ENCODE peak calls at places on chromosomes 13 and 19, in eight cellular contexts. One of them, this sample, is unnamed.

GRCh38 chr13:34733720-34734119 is 208.3 kb upstream of the NBEA start:
- DNase-seq in esophagus squamous epithelium: no peak
- DNase-seq in neural crest cell: no peak
- DNase-seq in amniotic stem cell: no peak
- DNase-seq in fibroblast of pulmonary artery: peak
- DNase-seq in stimulated activated CD4-positive, alpha-beta T cell treated with anti-CD3 and anti-CD28 coated beads, Interleukin-2, amount 100 ng/mL, for 24 hours: no peak
- DNase-seq in MV-4-11: no peak
- DNase-seq in stimulated activated CD8-positive, alpha-beta memory T cell treated with anti-CD3 and anti-CD28 coated beads, Interleukin-7, amount 100 ng/mL, for 1 hour: no peak
- DNase-seq in this sample: no peak

GRCh38 chr13:79190932-79191331 is 215.1 kb downstream of the RBM26 start:
- DNase-seq in esophagus squamous epithelium: no peak
- DNase-seq in neural crest cell: no peak
- DNase-seq in amniotic stem cell: no peak
- DNase-seq in fibroblast of pulmonary artery: no peak
- DNase-seq in stimulated activated CD4-positive, alpha-beta T cell treated with anti-CD3 and anti-CD28 coated beads, Interleukin-2, amount 100 ng/mL, for 24 hours: no peak
- DNase-seq in MV-4-11: peak
- DNase-seq in stimulated activated CD8-positive, alpha-beta memory T cell treated with anti-CD3 and anti-CD28 coated beads, Interleukin-7, amount 100 ng/mL, for 1 hour: no peak
- DNase-seq in this sample: no peak

GRCh38 chr13:96898855-96899254 is 95.4 kb downstream of the OXGR1 start:
- DNase-seq in esophagus squamous epithelium: no peak
- DNase-seq in neural crest cell: no peak
- DNase-seq in amniotic stem cell: no peak
- DNase-seq in fibroblast of pulmonary artery: no peak
- DNase-seq in stimulated activated CD4-positive, alpha-beta T cell treated with anti-CD3 and anti-CD28 coated beads, Interleukin-2, amount 100 ng/mL, for 24 hours: no peak
- DNase-seq in MV-4-11: no peak
- DNase-seq in stimulated activated CD8-positive, alpha-beta memory T cell treated with anti-CD3 and anti-CD28 coated beads, Interleukin-7, amount 100 ng/mL, for 1 hour: no peak
- DNase-seq in this sample: no peak

GRCh38 chr19:47144630-47145029 is 14.0 kb downstream of the SAE1 start:
- DNase-seq in esophagus squamous epithelium: no peak
- DNase-seq in neural crest cell: no peak
- DNase-seq in amniotic stem cell: no peak
- DNase-seq in fibroblast of pulmonary artery: no peak
- DNase-seq in stimulated activated CD4-positive, alpha-beta T cell treated with anti-CD3 and anti-CD28 coated beads, Interleukin-2, amount 100 ng/mL, for 24 hours: no peak
- DNase-seq in MV-4-11: no peak
- DNase-seq in stimulated activated CD8-positive, alpha-beta memory T cell treated with anti-CD3 and anti-CD28 coated beads, Interleukin-7, amount 100 ng/mL, for 1 hour: no peak
- DNase-seq in this sample: no peak

GRCh38 chr13:101390461-101390860 is 25.8 kb downstream of the NALCN start:
- DNase-seq in esophagus squamous epithelium: no peak
- DNase-seq in neural crest cell: no peak
- DNase-seq in amniotic stem cell: no peak
- DNase-seq in fibroblast of pulmonary artery: peak
- DNase-seq in stimulated activated CD4-positive, alpha-beta T cell treated with anti-CD3 and anti-CD28 coated beads, Interleukin-2, amount 100 ng/mL, for 24 hours: no peak
- DNase-seq in MV-4-11: no peak
- DNase-seq in stimulated activated CD8-positive, alpha-beta memory T cell treated with anti-CD3 and anti-CD28 coated beads, Interleukin-7, amount 100 ng/mL, for 1 hour: no peak
- DNase-seq in this sample: peak

GRCh38 chr13:49833402-49833801 is 40.9 kb upstream of the KPNA3 start:
- DNase-seq in esophagus squamous epithelium: no peak
- DNase-seq in neural crest cell: no peak
- DNase-seq in amniotic stem cell: no peak
- DNase-seq in fibroblast of pulmonary artery: no peak
- DNase-seq in stimulated activated CD4-positive, alpha-beta T cell treated with anti-CD3 and anti-CD28 coated beads, Interleukin-2, amount 100 ng/mL, for 24 hours: no peak
- DNase-seq in MV-4-11: no peak
- DNase-seq in stimulated activated CD8-positive, alpha-beta memory T cell treated with anti-CD3 and anti-CD28 coated beads, Interleukin-7, amount 100 ng/mL, for 1 hour: no peak
- DNase-seq in this sample: no peak

GRCh38 chr19:2057484-2058469 is 6.7 kb upstream of the MKNK2 start:
- DNase-seq in esophagus squamous epithelium: no peak
- DNase-seq in neural crest cell: no peak
- DNase-seq in amniotic stem cell: no peak
- DNase-seq in fibroblast of pulmonary artery: no peak
- DNase-seq in stimulated activated CD4-positive, alpha-beta T cell treated with anti-CD3 and anti-CD28 coated beads, Interleukin-2, amount 100 ng/mL, for 24 hours: no peak
- DNase-seq in MV-4-11: no peak
- DNase-seq in stimulated activated CD8-positive, alpha-beta memory T cell treated with anti-CD3 and anti-CD28 coated beads, Interleukin-7, amount 100 ng/mL, for 1 hour: no peak
- DNase-seq in this sample: no peak

GRCh38 chr19:28061111-28061510 is 1151.8 kb downstream of the UQCRFS1 start:
- DNase-seq in esophagus squamous epithelium: no peak
- DNase-seq in neural crest cell: no peak
- DNase-seq in amniotic stem cell: no peak
- DNase-seq in fibroblast of pulmonary artery: no peak
- DNase-seq in stimulated activated CD4-positive, alpha-beta T cell treated with anti-CD3 and anti-CD28 coated beads, Interleukin-2, amount 100 ng/mL, for 24 hours: no peak
- DNase-seq in MV-4-11: no peak
- DNase-seq in stimulated activated CD8-positive, alpha-beta memory T cell treated with anti-CD3 and anti-CD28 coated beads, Interleukin-7, amount 100 ng/mL, for 1 hour: no peak
- DNase-seq in this sample: no peak

GRCh38 chr19:39409886-39410619 is 2.4 kb upstream of the PLEKHG2 start:
- DNase-seq in esophagus squamous epithelium: no peak
- DNase-seq in neural crest cell: no peak
- DNase-seq in amniotic stem cell: no peak
- DNase-seq in fibroblast of pulmonary artery: peak
- DNase-seq in stimulated activated CD4-positive, alpha-beta T cell treated with anti-CD3 and anti-CD28 coated beads, Interleukin-2, amount 100 ng/mL, for 24 hours: peak
- DNase-seq in MV-4-11: peak
- DNase-seq in stimulated activated CD8-positive, alpha-beta memory T cell treated with anti-CD3 and anti-CD28 coated beads, Interleukin-7, amount 100 ng/mL, for 1 hour: no peak
- DNase-seq in this sample: no peak

GRCh38 chr19:30375651-30376050 is 3.5 kb downstream of the ZNF536 start:
- DNase-seq in esophagus squamous epithelium: no peak
- DNase-seq in neural crest cell: no peak
- DNase-seq in amniotic stem cell: no peak
- DNase-seq in fibroblast of pulmonary artery: no peak
- DNase-seq in stimulated activated CD4-positive, alpha-beta T cell treated with anti-CD3 and anti-CD28 coated beads, Interleukin-2, amount 100 ng/mL, for 24 hours: no peak
- DNase-seq in MV-4-11: no peak
- DNase-seq in stimulated activated CD8-positive, alpha-beta memory T cell treated with anti-CD3 and anti-CD28 coated beads, Interleukin-7, amount 100 ng/mL, for 1 hour: no peak
- DNase-seq in this sample: no peak

GRCh38 chr13:113959198-113959597 is 14.7 kb downstream of the C13orf46 start:
- DNase-seq in esophagus squamous epithelium: no peak
- DNase-seq in neural crest cell: no peak
- DNase-seq in amniotic stem cell: no peak
- DNase-seq in fibroblast of pulmonary artery: no peak
- DNase-seq in stimulated activated CD4-positive, alpha-beta T cell treated with anti-CD3 and anti-CD28 coated beads, Interleukin-2, amount 100 ng/mL, for 24 hours: no peak
- DNase-seq in MV-4-11: no peak
- DNase-seq in stimulated activated CD8-positive, alpha-beta memory T cell treated with anti-CD3 and anti-CD28 coated beads, Interleukin-7, amount 100 ng/mL, for 1 hour: no peak
- DNase-seq in this sample: peak

GRCh38 chr19:18502633-18503294 is 19.1 kb downstream of the ELL start:
- DNase-seq in esophagus squamous epithelium: no peak
- DNase-seq in neural crest cell: no peak
- DNase-seq in amniotic stem cell: no peak
- DNase-seq in fibroblast of pulmonary artery: no peak
- DNase-seq in stimulated activated CD4-positive, alpha-beta T cell treated with anti-CD3 and anti-CD28 coated beads, Interleukin-2, amount 100 ng/mL, for 24 hours: no peak
- DNase-seq in MV-4-11: peak
- DNase-seq in stimulated activated CD8-positive, alpha-beta memory T cell treated with anti-CD3 and anti-CD28 coated beads, Interleukin-7, amount 100 ng/mL, for 1 hour: no peak
- DNase-seq in this sample: no peak

GRCh38 chr13:34779171-34779570 is 162.9 kb upstream of the NBEA start:
- DNase-seq in esophagus squamous epithelium: no peak
- DNase-seq in neural crest cell: no peak
- DNase-seq in amniotic stem cell: no peak
- DNase-seq in fibroblast of pulmonary artery: peak
- DNase-seq in stimulated activated CD4-positive, alpha-beta T cell treated with anti-CD3 and anti-CD28 coated beads, Interleukin-2, amount 100 ng/mL, for 24 hours: no peak
- DNase-seq in MV-4-11: no peak
- DNase-seq in stimulated activated CD8-positive, alpha-beta memory T cell treated with anti-CD3 and anti-CD28 coated beads, Interleukin-7, amount 100 ng/mL, for 1 hour: no peak
- DNase-seq in this sample: no peak

GRCh38 chr13:93552596-93552995 is 326.0 kb downstream of the GPC6 start:
- DNase-seq in esophagus squamous epithelium: no peak
- DNase-seq in neural crest cell: no peak
- DNase-seq in amniotic stem cell: no peak
- DNase-seq in fibroblast of pulmonary artery: no peak
- DNase-seq in stimulated activated CD4-positive, alpha-beta T cell treated with anti-CD3 and anti-CD28 coated beads, Interleukin-2, amount 100 ng/mL, for 24 hours: no peak
- DNase-seq in MV-4-11: no peak
- DNase-seq in stimulated activated CD8-positive, alpha-beta memory T cell treated with anti-CD3 and anti-CD28 coated beads, Interleukin-7, amount 100 ng/mL, for 1 hour: no peak
- DNase-seq in this sample: no peak

GRCh38 chr13:28046981-28047380 is 53.4 kb downstream of the FLT3 start:
- DNase-seq in esophagus squamous epithelium: no peak
- DNase-seq in neural crest cell: no peak
- DNase-seq in amniotic stem cell: no peak
- DNase-seq in fibroblast of pulmonary artery: no peak
- DNase-seq in stimulated activated CD4-positive, alpha-beta T cell treated with anti-CD3 and anti-CD28 coated beads, Interleukin-2, amount 100 ng/mL, for 24 hours: no peak
- DNase-seq in MV-4-11: no peak
- DNase-seq in stimulated activated CD8-positive, alpha-beta memory T cell treated with anti-CD3 and anti-CD28 coated beads, Interleukin-7, amount 100 ng/mL, for 1 hour: no peak
- DNase-seq in this sample: no peak

GRCh38 chr13:43136940-43137574 is 113.7 kb downstream of the DNAJC15 start:
- DNase-seq in esophagus squamous epithelium: no peak
- DNase-seq in neural crest cell: no peak
- DNase-seq in amniotic stem cell: no peak
- DNase-seq in fibroblast of pulmonary artery: no peak
- DNase-seq in stimulated activated CD4-positive, alpha-beta T cell treated with anti-CD3 and anti-CD28 coated beads, Interleukin-2, amount 100 ng/mL, for 24 hours: no peak
- DNase-seq in MV-4-11: no peak
- DNase-seq in stimulated activated CD8-positive, alpha-beta memory T cell treated with anti-CD3 and anti-CD28 coated beads, Interleukin-7, amount 100 ng/mL, for 1 hour: no peak
- DNase-seq in this sample: no peak

GRCh38 chr19:44807162-44807561 is 1.7 kb upstream of the BCAM start:
- DNase-seq in esophagus squamous epithelium: no peak
- DNase-seq in neural crest cell: no peak
- DNase-seq in amniotic stem cell: no peak
- DNase-seq in fibroblast of pulmonary artery: no peak
- DNase-seq in stimulated activated CD4-positive, alpha-beta T cell treated with anti-CD3 and anti-CD28 coated beads, Interleukin-2, amount 100 ng/mL, for 24 hours: no peak
- DNase-seq in MV-4-11: no peak
- DNase-seq in stimulated activated CD8-positive, alpha-beta memory T cell treated with anti-CD3 and anti-CD28 coated beads, Interleukin-7, amount 100 ng/mL, for 1 hour: no peak
- DNase-seq in this sample: no peak

GRCh38 chr13:40958655-40959054 is 60.5 kb downstream of the ELF1 start:
- DNase-seq in esophagus squamous epithelium: no peak
- DNase-seq in neural crest cell: no peak
- DNase-seq in amniotic stem cell: no peak
- DNase-seq in fibroblast of pulmonary artery: no peak
- DNase-seq in stimulated activated CD4-positive, alpha-beta T cell treated with anti-CD3 and anti-CD28 coated beads, Interleukin-2, amount 100 ng/mL, for 24 hours: no peak
- DNase-seq in MV-4-11: no peak
- DNase-seq in stimulated activated CD8-positive, alpha-beta memory T cell treated with anti-CD3 and anti-CD28 coated beads, Interleukin-7, amount 100 ng/mL, for 1 hour: no peak
- DNase-seq in this sample: no peak

GRCh38 chr19:18046066-18046718 is 38.2 kb downstream of the ARRDC2 start:
- DNase-seq in esophagus squamous epithelium: no peak
- DNase-seq in neural crest cell: no peak
- DNase-seq in amniotic stem cell: no peak
- DNase-seq in fibroblast of pulmonary artery: peak
- DNase-seq in stimulated activated CD4-positive, alpha-beta T cell treated with anti-CD3 and anti-CD28 coated beads, Interleukin-2, amount 100 ng/mL, for 24 hours: no peak
- DNase-seq in MV-4-11: peak
- DNase-seq in stimulated activated CD8-positive, alpha-beta memory T cell treated with anti-CD3 and anti-CD28 coated beads, Interleukin-7, amount 100 ng/mL, for 1 hour: no peak
- DNase-seq in this sample: no peak

GRCh38 chr13:84279166-84279565 is 396.9 kb upstream of the SLITRK1 start:
- DNase-seq in esophagus squamous epithelium: no peak
- DNase-seq in neural crest cell: no peak
- DNase-seq in amniotic stem cell: no peak
- DNase-seq in fibroblast of pulmonary artery: no peak
- DNase-seq in stimulated activated CD4-positive, alpha-beta T cell treated with anti-CD3 and anti-CD28 coated beads, Interleukin-2, amount 100 ng/mL, for 24 hours: no peak
- DNase-seq in MV-4-11: no peak
- DNase-seq in stimulated activated CD8-positive, alpha-beta memory T cell treated with anti-CD3 and anti-CD28 coated beads, Interleukin-7, amount 100 ng/mL, for 1 hour: no peak
- DNase-seq in this sample: no peak

GRCh38 chr19:19651076-19651475 is 7.6 kb upstream of the GMIP start:
- DNase-seq in esophagus squamous epithelium: no peak
- DNase-seq in neural crest cell: no peak
- DNase-seq in amniotic stem cell: no peak
- DNase-seq in fibroblast of pulmonary artery: no peak
- DNase-seq in stimulated activated CD4-positive, alpha-beta T cell treated with anti-CD3 and anti-CD28 coated beads, Interleukin-2, amount 100 ng/mL, for 24 hours: no peak
- DNase-seq in MV-4-11: peak
- DNase-seq in stimulated activated CD8-positive, alpha-beta memory T cell treated with anti-CD3 and anti-CD28 coated beads, Interleukin-7, amount 100 ng/mL, for 1 hour: no peak
- DNase-seq in this sample: no peak

GRCh38 chr19:38735257-38735686 is 9.0 kb downstream of the CAPN12 start:
- DNase-seq in esophagus squamous epithelium: no peak
- DNase-seq in neural crest cell: no peak
- DNase-seq in amniotic stem cell: no peak
- DNase-seq in fibroblast of pulmonary artery: no peak
- DNase-seq in stimulated activated CD4-positive, alpha-beta T cell treated with anti-CD3 and anti-CD28 coated beads, Interleukin-2, amount 100 ng/mL, for 24 hours: peak
- DNase-seq in MV-4-11: no peak
- DNase-seq in stimulated activated CD8-positive, alpha-beta memory T cell treated with anti-CD3 and anti-CD28 coated beads, Interleukin-7, amount 100 ng/mL, for 1 hour: no peak
- DNase-seq in this sample: no peak

GRCh38 chr19:4645718-4646117 is 6.4 kb downstream of the TNFAIP8L1 start:
- DNase-seq in esophagus squamous epithelium: no peak
- DNase-seq in neural crest cell: no peak
- DNase-seq in amniotic stem cell: no peak
- DNase-seq in fibroblast of pulmonary artery: no peak
- DNase-seq in stimulated activated CD4-positive, alpha-beta T cell treated with anti-CD3 and anti-CD28 coated beads, Interleukin-2, amount 100 ng/mL, for 24 hours: no peak
- DNase-seq in MV-4-11: no peak
- DNase-seq in stimulated activated CD8-positive, alpha-beta memory T cell treated with anti-CD3 and anti-CD28 coated beads, Interleukin-7, amount 100 ng/mL, for 1 hour: no peak
- DNase-seq in this sample: no peak

GRCh38 chr13:98396071-98396710 is 180.7 kb downstream of the STK24 start:
- DNase-seq in esophagus squamous epithelium: no peak
- DNase-seq in neural crest cell: no peak
- DNase-seq in amniotic stem cell: no peak
- DNase-seq in fibroblast of pulmonary artery: no peak
- DNase-seq in stimulated activated CD4-positive, alpha-beta T cell treated with anti-CD3 and anti-CD28 coated beads, Interleukin-2, amount 100 ng/mL, for 24 hours: no peak
- DNase-seq in MV-4-11: no peak
- DNase-seq in stimulated activated CD8-positive, alpha-beta memory T cell treated with anti-CD3 and anti-CD28 coated beads, Interleukin-7, amount 100 ng/mL, for 1 hour: no peak
- DNase-seq in this sample: no peak

GRCh38 chr19:38564981-38565685 is 52.6 kb downstream of the MAP4K1 start:
- DNase-seq in esophagus squamous epithelium: no peak
- DNase-seq in neural crest cell: no peak
- DNase-seq in amniotic stem cell: no peak
- DNase-seq in fibroblast of pulmonary artery: no peak
- DNase-seq in stimulated activated CD4-positive, alpha-beta T cell treated with anti-CD3 and anti-CD28 coated beads, Interleukin-2, amount 100 ng/mL, for 24 hours: no peak
- DNase-seq in MV-4-11: no peak
- DNase-seq in stimulated activated CD8-positive, alpha-beta memory T cell treated with anti-CD3 and anti-CD28 coated beads, Interleukin-7, amount 100 ng/mL, for 1 hour: no peak
- DNase-seq in this sample: no peak

GRCh38 chr19:48770223-48770622 is 14.9 kb downstream of the FGF21 start:
- DNase-seq in esophagus squamous epithelium: no peak
- DNase-seq in neural crest cell: no peak
- DNase-seq in amniotic stem cell: no peak
- DNase-seq in fibroblast of pulmonary artery: peak
- DNase-seq in stimulated activated CD4-positive, alpha-beta T cell treated with anti-CD3 and anti-CD28 coated beads, Interleukin-2, amount 100 ng/mL, for 24 hours: no peak
- DNase-seq in MV-4-11: no peak
- DNase-seq in stimulated activated CD8-positive, alpha-beta memory T cell treated with anti-CD3 and anti-CD28 coated beads, Interleukin-7, amount 100 ng/mL, for 1 hour: no peak
- DNase-seq in this sample: no peak

GRCh38 chr13:98206946-98207345 is 29.9 kb upstream of the RNF113B start:
- DNase-seq in esophagus squamous epithelium: no peak
- DNase-seq in neural crest cell: no peak
- DNase-seq in amniotic stem cell: no peak
- DNase-seq in fibroblast of pulmonary artery: peak
- DNase-seq in stimulated activated CD4-positive, alpha-beta T cell treated with anti-CD3 and anti-CD28 coated beads, Interleukin-2, amount 100 ng/mL, for 24 hours: no peak
- DNase-seq in MV-4-11: no peak
- DNase-seq in stimulated activated CD8-positive, alpha-beta memory T cell treated with anti-CD3 and anti-CD28 coated beads, Interleukin-7, amount 100 ng/mL, for 1 hour: no peak
- DNase-seq in this sample: no peak

GRCh38 chr13:113371061-113371460 is 7.1 kb upstream of the GRTP1 start:
- DNase-seq in esophagus squamous epithelium: no peak
- DNase-seq in neural crest cell: no peak
- DNase-seq in amniotic stem cell: no peak
- DNase-seq in fibroblast of pulmonary artery: no peak
- DNase-seq in stimulated activated CD4-positive, alpha-beta T cell treated with anti-CD3 and anti-CD28 coated beads, Interleukin-2, amount 100 ng/mL, for 24 hours: no peak
- DNase-seq in MV-4-11: no peak
- DNase-seq in stimulated activated CD8-positive, alpha-beta memory T cell treated with anti-CD3 and anti-CD28 coated beads, Interleukin-7, amount 100 ng/mL, for 1 hour: no peak
- DNase-seq in this sample: no peak

GRCh38 chr19:17335575-17335974 is 920 bp upstream of the ANO8 start:
- DNase-seq in esophagus squamous epithelium: no peak
- DNase-seq in neural crest cell: no peak
- DNase-seq in amniotic stem cell: no peak
- DNase-seq in fibroblast of pulmonary artery: no peak
- DNase-seq in stimulated activated CD4-positive, alpha-beta T cell treated with anti-CD3 and anti-CD28 coated beads, Interleukin-2, amount 100 ng/mL, for 24 hours: no peak
- DNase-seq in MV-4-11: no peak
- DNase-seq in stimulated activated CD8-positive, alpha-beta memory T cell treated with anti-CD3 and anti-CD28 coated beads, Interleukin-7, amount 100 ng/mL, for 1 hour: no peak
- DNase-seq in this sample: no peak

GRCh38 chr13:44197791-44198770 is 175.5 kb upstream of the SERP2 start:
- DNase-seq in esophagus squamous epithelium: no peak
- DNase-seq in neural crest cell: no peak
- DNase-seq in amniotic stem cell: no peak
- DNase-seq in fibroblast of pulmonary artery: peak
- DNase-seq in stimulated activated CD4-positive, alpha-beta T cell treated with anti-CD3 and anti-CD28 coated beads, Interleukin-2, amount 100 ng/mL, for 24 hours: no peak
- DNase-seq in MV-4-11: no peak
- DNase-seq in stimulated activated CD8-positive, alpha-beta memory T cell treated with anti-CD3 and anti-CD28 coated beads, Interleukin-7, amount 100 ng/mL, for 1 hour: no peak
- DNase-seq in this sample: no peak

GRCh38 chr13:40508112-40508511 is 158.3 kb downstream of the FOXO1 start:
- DNase-seq in esophagus squamous epithelium: no peak
- DNase-seq in neural crest cell: no peak
- DNase-seq in amniotic stem cell: no peak
- DNase-seq in fibroblast of pulmonary artery: peak
- DNase-seq in stimulated activated CD4-positive, alpha-beta T cell treated with anti-CD3 and anti-CD28 coated beads, Interleukin-2, amount 100 ng/mL, for 24 hours: no peak
- DNase-seq in MV-4-11: no peak
- DNase-seq in stimulated activated CD8-positive, alpha-beta memory T cell treated with anti-CD3 and anti-CD28 coated beads, Interleukin-7, amount 100 ng/mL, for 1 hour: no peak
- DNase-seq in this sample: peak

GRCh38 chr13:60152114-60152513 is 11.6 kb downstream of the DIAPH3 start:
- DNase-seq in esophagus squamous epithelium: no peak
- DNase-seq in neural crest cell: no peak
- DNase-seq in amniotic stem cell: no peak
- DNase-seq in fibroblast of pulmonary artery: no peak
- DNase-seq in stimulated activated CD4-positive, alpha-beta T cell treated with anti-CD3 and anti-CD28 coated beads, Interleukin-2, amount 100 ng/mL, for 24 hours: no peak
- DNase-seq in MV-4-11: no peak
- DNase-seq in stimulated activated CD8-positive, alpha-beta memory T cell treated with anti-CD3 and anti-CD28 coated beads, Interleukin-7, amount 100 ng/mL, for 1 hour: no peak
- DNase-seq in this sample: no peak

GRCh38 chr13:30737511-30738342 is 2.4 kb downstream of the ALOX5AP start:
- DNase-seq in esophagus squamous epithelium: no peak
- DNase-seq in neural crest cell: no peak
- DNase-seq in amniotic stem cell: no peak
- DNase-seq in fibroblast of pulmonary artery: no peak
- DNase-seq in stimulated activated CD4-positive, alpha-beta T cell treated with anti-CD3 and anti-CD28 coated beads, Interleukin-2, amount 100 ng/mL, for 24 hours: no peak
- DNase-seq in MV-4-11: peak
- DNase-seq in stimulated activated CD8-positive, alpha-beta memory T cell treated with anti-CD3 and anti-CD28 coated beads, Interleukin-7, amount 100 ng/mL, for 1 hour: no peak
- DNase-seq in this sample: no peak

GRCh38 chr13:34361528-34361927 is 543.6 kb downstream of the RFC3 start:
- DNase-seq in esophagus squamous epithelium: no peak
- DNase-seq in neural crest cell: no peak
- DNase-seq in amniotic stem cell: peak
- DNase-seq in fibroblast of pulmonary artery: no peak
- DNase-seq in stimulated activated CD4-positive, alpha-beta T cell treated with anti-CD3 and anti-CD28 coated beads, Interleukin-2, amount 100 ng/mL, for 24 hours: no peak
- DNase-seq in MV-4-11: no peak
- DNase-seq in stimulated activated CD8-positive, alpha-beta memory T cell treated with anti-CD3 and anti-CD28 coated beads, Interleukin-7, amount 100 ng/mL, for 1 hour: no peak
- DNase-seq in this sample: no peak